ENCODE peak calls at places on chromosomes 7 and 10, in six cellular contexts. One of them, this sample, is unnamed.

GRCh38 chr7:121041516-121042148 is 53.1 kb downstream of the CPED1 start:
- DNase-seq in HepG2: no peak
- DNase-seq in GM12878: no peak
- DNase-seq in K562: peak
- DNase-seq in H1: no peak
- DNase-seq in GM12892: no peak
- DNase-seq in this sample: no peak

GRCh38 chr10:92207061-92207460 is 83.8 kb downstream of the CPEB3 start:
- DNase-seq in GM12892: no peak
- DNase-seq in HepG2: no peak
- DNase-seq in H1: no peak
- DNase-seq in K562: no peak
- DNase-seq in GM12878: no peak
- DNase-seq in this sample: no peak

GRCh38 chr10:46235705-46236536 is 50.9 kb upstream of the ANTXRL start:
- DNase-seq in H1: no peak
- DNase-seq in HepG2: no peak
- DNase-seq in GM12892: no peak
- DNase-seq in K562: no peak
- DNase-seq in GM12878: no peak
- DNase-seq in this sample: no peak

GRCh38 chr7:78953090-78953489 is 500.4 kb downstream of the MAGI2 start:
- DNase-seq in HepG2: no peak
- DNase-seq in GM12878: no peak
- DNase-seq in H1: no peak
- DNase-seq in K562: no peak
- DNase-seq in GM12892: no peak
- DNase-seq in this sample: no peak

GRCh38 chr7:120675076-120675475 is 182.9 kb downstream of the TSPAN12 start:
- DNase-seq in K562: no peak
- DNase-seq in GM12878: no peak
- DNase-seq in H1: no peak
- DNase-seq in HepG2: no peak
- DNase-seq in GM12892: no peak
- DNase-seq in this sample: no peak

GRCh38 chr7:158241919-158242318 is 345.7 kb downstream of the PTPRN2 start:
- DNase-seq in HepG2: no peak
- DNase-seq in GM12892: no peak
- DNase-seq in GM12878: no peak
- DNase-seq in H1: no peak
- DNase-seq in K562: peak
- DNase-seq in this sample: no peak

GRCh38 chr7:149285581-149285975 is 23.6 kb downstream of the ZNF783 start:
- DNase-seq in HepG2: no peak
- DNase-seq in GM12892: no peak
- DNase-seq in K562: no peak
- DNase-seq in GM12878: no peak
- DNase-seq in H1: no peak
- DNase-seq in this sample: no peak

GRCh38 chr7:116930156-116930913 is 23.0 kb upstream of the ST7 start:
- DNase-seq in H1: peak
- DNase-seq in GM12878: peak
- DNase-seq in GM12892: peak
- DNase-seq in K562: peak
- DNase-seq in HepG2: peak
- DNase-seq in this sample: peak

GRCh38 chr7:103573479-103574058 is 127.6 kb upstream of the SLC26A5 start:
- DNase-seq in H1: no peak
- DNase-seq in HepG2: peak
- DNase-seq in K562: peak
- DNase-seq in GM12892: no peak
- DNase-seq in GM12878: no peak
- DNase-seq in this sample: no peak

GRCh38 chr10:104642311-104643022 is 1.4 kb downstream of the SORCS3 start:
- DNase-seq in GM12878: no peak
- DNase-seq in HepG2: peak
- DNase-seq in H1: peak
- DNase-seq in K562: peak
- DNase-seq in GM12892: no peak
- DNase-seq in this sample: no peak

GRCh38 chr10:3748484-3748883 is 36.5 kb downstream of the KLF6 start:
- DNase-seq in GM12892: no peak
- DNase-seq in K562: no peak
- DNase-seq in HepG2: no peak
- DNase-seq in GM12878: no peak
- DNase-seq in H1: no peak
- DNase-seq in this sample: no peak

GRCh38 chr10:116985611-116986010 is 19.4 kb downstream of the SHTN1 start:
- DNase-seq in GM12878: no peak
- DNase-seq in GM12892: no peak
- DNase-seq in HepG2: no peak
- DNase-seq in H1: no peak
- DNase-seq in K562: no peak
- DNase-seq in this sample: no peak

GRCh38 chr10:104339469-104340098 is 1.3 kb upstream of the ITPRIP start:
- DNase-seq in HepG2: peak
- DNase-seq in H1: no peak
- DNase-seq in K562: peak
- DNase-seq in GM12892: no peak
- DNase-seq in GM12878: no peak
- DNase-seq in this sample: no peak

GRCh38 chr10:89173075-89173474 is 34.0 kb downstream of the CH25H start:
- DNase-seq in HepG2: no peak
- DNase-seq in GM12892: no peak
- DNase-seq in GM12878: no peak
- DNase-seq in H1: no peak
- DNase-seq in K562: no peak
- DNase-seq in this sample: no peak

GRCh38 chr10:69464801-69465401 is 13.6 kb downstream of the TSPAN15 start:
- DNase-seq in HepG2: no peak
- DNase-seq in GM12892: no peak
- DNase-seq in K562: no peak
- DNase-seq in GM12878: no peak
- DNase-seq in H1: no peak
- DNase-seq in this sample: no peak

GRCh38 chr10:102582181-102582580 is 62.1 kb upstream of the TRIM8 start:
- DNase-seq in GM12892: no peak
- DNase-seq in K562: no peak
- DNase-seq in GM12878: no peak
- DNase-seq in H1: no peak
- DNase-seq in HepG2: no peak
- DNase-seq in this sample: no peak

GRCh38 chr7:44191171-44191570 is 1.9 kb upstream of the GCK start:
- DNase-seq in GM12892: no peak
- DNase-seq in HepG2: no peak
- DNase-seq in H1: no peak
- DNase-seq in K562: no peak
- DNase-seq in GM12878: no peak
- DNase-seq in this sample: no peak

GRCh38 chr7:50603288-50603687 is 38.1 kb upstream of the DDC start:
- DNase-seq in HepG2: no peak
- DNase-seq in GM12878: no peak
- DNase-seq in H1: no peak
- DNase-seq in K562: no peak
- DNase-seq in GM12892: no peak
- DNase-seq in this sample: no peak

GRCh38 chr7:37908221-37908788 is 8.3 kb downstream of the SFRP4 start:
- DNase-seq in GM12892: no peak
- DNase-seq in HepG2: no peak
- DNase-seq in GM12878: no peak
- DNase-seq in K562: no peak
- DNase-seq in H1: no peak
- DNase-seq in this sample: no peak

GRCh38 chr7:98917331-98917730 is 39.0 kb downstream of the TRRAP start:
- DNase-seq in GM12878: no peak
- DNase-seq in HepG2: no peak
- DNase-seq in K562: no peak
- DNase-seq in H1: no peak
- DNase-seq in GM12892: no peak
- DNase-seq in this sample: no peak
- TF ChIP-seq POLR2A in GM12878: no peak
- TF ChIP-seq POLR2A in HepG2: no peak
- TF ChIP-seq POLR2A in K562: no peak
- TF ChIP-seq POLR2A in H1: no peak
- TF ChIP-seq POLR2A in GM12892: no peak
- TF ChIP-seq POLR2A in this sample: no peak

GRCh38 chr10:11795101-11795920 is 27.8 kb upstream of the PROSER2 start:
- DNase-seq in HepG2: no peak
- DNase-seq in K562: no peak
- DNase-seq in GM12892: no peak
- DNase-seq in GM12878: no peak
- DNase-seq in H1: no peak
- DNase-seq in this sample: no peak

GRCh38 chr10:11793762-11794479 is 29.2 kb upstream of the PROSER2 start:
- DNase-seq in GM12892: no peak
- DNase-seq in H1: no peak
- DNase-seq in HepG2: peak
- DNase-seq in GM12878: no peak
- DNase-seq in K562: no peak
- DNase-seq in this sample: no peak

GRCh38 chr10:11797281-11797680 is 25.9 kb upstream of the PROSER2 start:
- DNase-seq in K562: no peak
- DNase-seq in HepG2: no peak
- DNase-seq in GM12878: no peak
- DNase-seq in H1: no peak
- DNase-seq in GM12892: no peak
- DNase-seq in this sample: no peak

GRCh38 chr10:11796439-11796838 is 26.7 kb upstream of the PROSER2 start:
- DNase-seq in H1: no peak
- DNase-seq in K562: no peak
- DNase-seq in GM12892: no peak
- DNase-seq in GM12878: no peak
- DNase-seq in HepG2: no peak
- DNase-seq in this sample: no peak

DNA sequence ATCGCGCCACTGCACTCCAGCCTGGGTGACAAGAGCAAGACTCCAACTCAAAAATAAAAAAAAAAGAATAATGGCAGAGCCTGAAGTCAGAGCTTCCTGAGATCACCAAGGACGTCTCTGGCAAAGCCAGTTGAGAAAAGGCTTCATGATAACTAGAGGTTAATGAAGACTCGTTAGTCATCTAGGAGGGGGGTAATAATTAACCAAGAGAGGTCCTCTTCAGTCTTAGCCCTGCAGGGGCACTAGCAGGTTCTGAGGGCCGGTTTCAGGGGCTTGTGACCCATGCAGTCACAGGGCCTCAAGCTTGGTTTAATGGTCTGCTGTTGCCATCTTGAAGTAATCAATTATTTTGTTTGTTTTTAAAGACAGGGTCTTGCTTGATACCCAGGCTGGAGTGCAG is 28.6 kb upstream of the PROSER2 start:
- DNase-seq in GM12892: no peak
- DNase-seq in K562: no peak
- DNase-seq in HepG2: peak
- DNase-seq in H1: no peak
- DNase-seq in GM12878: no peak
- DNase-seq in this sample: no peak
- TF ChIP-seq POLR2AphosphoS5 in GM12892: no peak
- TF ChIP-seq POLR2AphosphoS5 in K562: no peak
- TF ChIP-seq POLR2AphosphoS5 in HepG2: no peak
- TF ChIP-seq POLR2AphosphoS5 in H1: no peak
- TF ChIP-seq POLR2AphosphoS5 in GM12878: no peak
- TF ChIP-seq POLR2AphosphoS5 in this sample: no peak

GRCh38 chr7:130700760-130701159 is 14.4 kb upstream of the TSGA13 start:
- DNase-seq in K562: no peak
- DNase-seq in GM12892: no peak
- DNase-seq in H1: no peak
- DNase-seq in HepG2: no peak
- DNase-seq in GM12878: no peak
- DNase-seq in this sample: no peak
- TF ChIP-seq TAF1 in K562: no peak
- TF ChIP-seq TAF1 in GM12892: no peak
- TF ChIP-seq TAF1 in H1: no peak
- TF ChIP-seq TAF1 in HepG2: no peak
- TF ChIP-seq TAF1 in GM12878: no peak
- TF ChIP-seq TAF1 in this sample: no peak

GRCh38 chr10:100826661-100826982 is 81.2 kb downstream of the PAX2 start:
- DNase-seq in K562: no peak
- DNase-seq in HepG2: no peak
- DNase-seq in H1: no peak
- DNase-seq in GM12892: no peak
- DNase-seq in GM12878: no peak
- DNase-seq in this sample: no peak

GRCh38 chr10:100825946-100826660 is 80.7 kb downstream of the PAX2 start:
- DNase-seq in HepG2: no peak
- DNase-seq in GM12892: no peak
- DNase-seq in H1: no peak
- DNase-seq in GM12878: no peak
- DNase-seq in K562: no peak
- DNase-seq in this sample: no peak

GRCh38 chr10:100828744-100829102 is 83.3 kb downstream of the PAX2 start:
- DNase-seq in H1: no peak
- DNase-seq in GM12892: peak
- DNase-seq in GM12878: no peak
- DNase-seq in K562: peak
- DNase-seq in HepG2: no peak
- DNase-seq in this sample: no peak

GRCh38 chr10:100827819-100828743 is 82.7 kb downstream of the PAX2 start:
- DNase-seq in HepG2: no peak
- DNase-seq in K562: peak
- DNase-seq in GM12892: peak
- DNase-seq in H1: no peak
- DNase-seq in GM12878: no peak
- DNase-seq in this sample: peak

GRCh38 chr10:100826983-100827818 is 81.8 kb downstream of the PAX2 start:
- DNase-seq in K562: peak
- DNase-seq in GM12892: no peak
- DNase-seq in HepG2: no peak
- DNase-seq in H1: no peak
- DNase-seq in GM12878: no peak
- DNase-seq in this sample: peak
- TF ChIP-seq POLR2A in K562: no peak
- TF ChIP-seq POLR2A in GM12892: no peak
- TF ChIP-seq POLR2A in HepG2: no peak
- TF ChIP-seq POLR2A in H1: no peak
- TF ChIP-seq POLR2A in GM12878: no peak
- TF ChIP-seq POLR2A in this sample: no peak

This sample was measured in GM12891.